ENCODE peak calls at places on chromosome 18, in four cellular contexts. F is GM23338, C is type B pancreatic cell, Q is endothelial cell. B is an unnamed sample.

GRCh38 chr18:45357681-45358470 is 257.4 kb upstream of the SLC14A2 start:
- DNase-seq in Q (no peak), C (no peak), F (no peak), B (no peak)

GRCh38 chr18:78999939-79000338 is 20.3 kb downstream of the SALL3 start:
- DNase-seq in C (no peak), Q (no peak), F (no peak), B (no peak)

GRCh38 chr18:35158728-35159443 is 81.9 kb upstream of the ZNF397 start:
- DNase-seq in C (no peak), F (no peak), Q (no peak), B (no peak)

GRCh38 chr18:56716692-56717146 is 65.6 kb downstream of the WDR7 start:
- DNase-seq in C (no peak), Q (no peak), F (no peak), B (no peak)

GRCh38 chr18:44837491-44838185 is 156.9 kb downstream of the SETBP1 start:
- DNase-seq in Q (no peak), F (no peak), C (no peak), B (no peak)

GRCh38 chr18:2096581-2096980 is 474.7 kb downstream of the METTL4 start:
- DNase-seq in F (peak), C (no peak), Q (no peak), B (no peak)

GRCh38 chr18:69638056-69638455 is 237.4 kb downstream of the DOK6 start:
- DNase-seq in F (no peak), Q (no peak), C (no peak), B (no peak)

GRCh38 chr18:10715791-10716190 is 190.0 kb downstream of the NAPG start:
- DNase-seq in C (no peak), Q (no peak), F (no peak), B (no peak)

GRCh38 chr18:13462686-13463085 is 244.1 kb downstream of the LDLRAD4 start:
- DNase-seq in C (no peak), F (no peak), Q (no peak), B (no peak)

GRCh38 chr18:26579941-26580618 is 31.7 kb upstream of the KCTD1 start:
- DNase-seq in F (no peak), Q (no peak), C (no peak), B (no peak)

GRCh38 chr18:702957-703659 is 9.3 kb downstream of the ENOSF1 start:
- DNase-seq in F (no peak), Q (no peak), C (peak), B (no peak)

GRCh38 chr18:13813271-13813849 is 10.6 kb upstream of the MC5R start:
- DNase-seq in F (peak), Q (peak), C (no peak), B (no peak)

GRCh38 chr18:6414118-6414722 is 491 bp downstream of the L3MBTL4 start:
- DNase-seq in C (no peak), F (peak), Q (peak), B (peak)

GRCh38 chr18:56869189-56869777 is 218.1 kb downstream of the WDR7 start:
- DNase-seq in Q (peak), C (no peak), F (peak), B (no peak)

GRCh38 chr18:35775887-35776286 is 194.3 kb downstream of the GALNT1 start:
- DNase-seq in C (no peak), F (peak), Q (no peak), B (no peak)

GRCh38 chr18:77254711-77255110 is 5.1 kb downstream of the GALR1 start:
- DNase-seq in Q (no peak), F (peak), C (no peak), B (no peak)

GRCh38 chr18:12159446-12159845 is 65.8 kb downstream of the ANKRD62 start:
- DNase-seq in C (no peak), F (no peak), Q (no peak), B (no peak)

GRCh38 chr18:54742654-54743053 is 85.6 kb upstream of the RAB27B start:
- DNase-seq in C (no peak), Q (no peak), F (no peak), B (no peak)

GRCh38 chr18:6520901-6521300 is 106.2 kb upstream of the L3MBTL4 start:
- DNase-seq in C (no peak), Q (no peak), F (no peak), B (no peak)

GRCh38 chr18:78138993-78139496 is 840.6 kb upstream of the SALL3 start:
- DNase-seq in Q (no peak), F (no peak), C (no peak), B (no peak)

GRCh38 chr18:78905334-78905733 is 74.3 kb upstream of the SALL3 start:
- DNase-seq in F (no peak), Q (no peak), C (no peak), B (no peak)

GRCh38 chr18:34121157-34121807 is 103.4 kb downstream of the NOL4 start:
- DNase-seq in F (no peak), C (no peak), Q (no peak), B (no peak)

GRCh38 chr18:22471546-22472131 is 53.9 kb upstream of the CTAGE1 start:
- DNase-seq in Q (no peak), C (no peak), F (no peak), B (peak)

GRCh38 chr18:75779910-75780309 is 352.4 kb upstream of the SMIM21 start:
- DNase-seq in C (no peak), F (no peak), Q (no peak), B (no peak)

GRCh38 chr18:34707670-34708069 is 2.4 kb upstream of the DTNA start:
- DNase-seq in Q (no peak), F (peak), C (no peak), B (no peak)

GRCh38 chr18:35441857-35442595 is 55.7 kb downstream of the INO80C start:
- DNase-seq in Q (no peak), C (no peak), F (no peak), B (no peak)

GRCh38 chr18:21391074-21391673 is 149.1 kb downstream of the GREB1L start:
- DNase-seq in F (no peak), C (no peak), Q (no peak), B (no peak)

GRCh38 chr18:32362484-32362883 is 108.2 kb downstream of the GAREM1 start:
- DNase-seq in Q (no peak), F (no peak), C (no peak), B (no peak)

GRCh38 chr18:32355896-32356295 is 114.8 kb downstream of the GAREM1 start:
- DNase-seq in F (no peak), C (no peak), Q (no peak), B (no peak)

GRCh38 chr18:32358529-32358928 is 112.2 kb downstream of the GAREM1 start:
- DNase-seq in C (no peak), F (no peak), Q (no peak), B (no peak)

GRCh38 chr18:32360682-32361345 is 109.9 kb downstream of the GAREM1 start:
- DNase-seq in C (no peak), F (no peak), Q (no peak), B (no peak)

GRCh38 chr18:32358075-32358474 is 112.6 kb downstream of the GAREM1 start:
- DNase-seq in Q (no peak), C (no peak), F (peak), B (no peak)
- TF ChIP-seq CTCF in Q (no peak), C (no peak), F (peak), B (no peak)

GRCh38 chr18:39799010-39799409 is 2156.0 kb upstream of the PIK3C3 start:
- DNase-seq in F (peak), Q (no peak), C (no peak), B (no peak)

GRCh38 chr18:39796413-39796812 is 2158.6 kb upstream of the PIK3C3 start:
- DNase-seq in C (no peak), Q (no peak), F (no peak), B (no peak)

GRCh38 chr18:39801010-39801409 is 2154.0 kb upstream of the PIK3C3 start:
- DNase-seq in F (no peak), Q (no peak), C (no peak), B (no peak)

GRCh38 chr18:39795350-39795749 is 2159.7 kb upstream of the PIK3C3 start:
- DNase-seq in F (peak), C (no peak), Q (no peak), B (no peak)
- TF ChIP-seq CTCF in F (peak), C (peak), Q (no peak), B (no peak)

DNA sequence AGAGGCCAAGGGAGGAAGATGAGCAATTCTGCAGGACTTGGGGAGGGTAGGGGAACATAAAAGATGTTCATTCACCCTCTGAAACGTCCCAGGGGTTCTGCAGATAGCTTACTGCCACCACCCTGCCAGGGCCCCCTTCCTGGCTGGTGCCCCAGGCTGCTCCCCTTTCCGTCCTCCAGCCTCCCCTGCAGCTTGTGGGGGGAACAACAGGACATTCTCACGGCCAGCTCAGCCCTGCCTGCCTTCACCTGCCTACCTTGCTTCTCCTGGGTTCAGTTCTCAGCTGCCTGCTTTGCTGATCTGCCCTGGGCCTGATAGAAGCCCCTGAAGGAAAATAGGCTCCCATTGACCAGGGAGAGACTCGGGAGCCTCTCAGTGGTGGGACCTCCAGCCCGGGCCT is 251.1 kb downstream of the CELF4 start:
- DNase-seq in Q (no peak), F (peak), C (no peak), B (no peak)
- TF ChIP-seq CTCF in Q (no peak), F (no peak), C (no peak), B (no peak)

DNA sequence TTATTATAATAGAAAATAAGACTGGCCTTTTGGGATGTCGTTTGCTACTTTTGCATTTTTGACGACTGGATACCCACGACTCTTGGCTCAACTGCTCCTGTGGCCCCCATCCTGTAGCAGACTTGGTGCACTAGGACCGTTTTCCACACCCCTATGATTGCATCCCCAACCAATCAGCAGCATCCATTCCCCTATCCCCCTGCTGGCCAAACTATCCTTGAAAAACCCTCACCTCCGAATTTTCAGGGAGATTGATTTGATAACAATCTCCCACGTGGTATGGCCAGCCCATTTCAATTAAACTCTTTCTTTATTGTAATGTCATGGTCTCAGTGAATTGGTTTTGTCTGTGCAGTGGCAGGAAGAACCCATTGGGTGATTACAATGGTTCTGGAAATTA is 37.9 kb upstream of the TTR start:
- DNase-seq in F (peak), Q (no peak), C (no peak), B (no peak)
- TF ChIP-seq CTCF in F (peak), Q (peak), C (peak), B (no peak)

B was measured in coronary artery.